ENCODE peak calls at places on chromosomes 4 and X, in four cellular contexts. N, Z, T and E are unnamed samples.

GRCh38 chrX:103628386-103629290 is at the start of gene TCEAL1:
- DNase-seq in T (peak; percentile 9), Z (peak; percentile 65), N (peak; percentile 61), E (no peak)

GRCh38 chrX:23694606-23695005 is 27.3 kb downstream of the PRDX4 start:
- DNase-seq in T (peak; percentile 47), N (peak; percentile 39), Z (no peak), E (peak; percentile 77)

GRCh38 chrX:154051210-154051810 is 31.6 kb upstream of the IRAK1 start:
- DNase-seq in Z (peak; percentile 65), N (peak; percentile 45), T (peak; percentile 66), E (peak; percentile 52)

GRCh38 chr4:116018831-116019230 is 905.4 kb upstream of the NDST4 start:
- DNase-seq in T (no peak), Z (no peak), N (no peak), E (no peak)

GRCh38 chrX:66680451-66680850 is 41.6 kb upstream of the EDA2R start:
- DNase-seq in Z (no peak), N (no peak), T (no peak), E (no peak)

GRCh38 chrX:101037231-101037630 is 14.7 kb downstream of the TRMT2B start:
- DNase-seq in N (no peak), T (no peak), Z (no peak), E (no peak)

GRCh38 chr4:56049428-56050212 is 100.9 kb downstream of the CEP135 start:
- DNase-seq in Z (peak; percentile 80), T (peak; percentile 23), N (no peak), E (no peak)

GRCh38 chrX:68084765-68085164 is 348.5 kb downstream of the OPHN1 start:
- DNase-seq in Z (no peak), T (no peak), N (no peak), E (no peak)

GRCh38 chr4:23060776-23061175 is 368.0 kb downstream of the GBA3 start:
- DNase-seq in N (no peak), Z (no peak), T (no peak), E (no peak)

GRCh38 chrX:2334237-2334636 is 166.5 kb downstream of the DHRSX start:
- DNase-seq in N (no peak), T (no peak), Z (no peak), E (peak; percentile 29)

GRCh38 chrX:2610246-2611170 is 80.6 kb upstream of the CD99 start:
- DNase-seq in Z (no peak), T (no peak), N (no peak), E (no peak)

GRCh38 chr4:86831262-86832090 is 17.7 kb downstream of the SLC10A6 start:
- DNase-seq in Z (no peak), T (no peak), N (peak; percentile 1), E (peak; percentile 6)

GRCh38 chr4:55118397-55118796 is 7.0 kb downstream of the KDR start:
- DNase-seq in Z (no peak), T (no peak), N (no peak), E (no peak)

GRCh38 chr4:188262464-188262863 is 123.2 kb downstream of the TRIML1 start:
- DNase-seq in Z (no peak), T (no peak), N (no peak), E (no peak)

GRCh38 chr4:84750956-84751275 is 168.0 kb downstream of the CDS1 start:
- DNase-seq in Z (no peak), N (no peak), T (no peak), E (no peak)

GRCh38 chr4:88188738-88189417 is 30.4 kb upstream of the ABCG2 start:
- DNase-seq in Z (no peak), N (no peak), T (no peak), E (no peak)

GRCh38 chrX:19964017-19964710 is 26.7 kb downstream of the BCLAF3 start:
- DNase-seq in N (no peak), T (no peak), Z (no peak), E (no peak)

GRCh38 chrX:134727363-134727762 is 69.1 kb upstream of the PLAC1 start:
- DNase-seq in Z (no peak), N (peak; percentile 30), T (no peak), E (peak; percentile 81)

GRCh38 chr4:54400802-54401201 is 171.7 kb downstream of the PDGFRA start:
- DNase-seq in Z (no peak), T (no peak), N (no peak), E (peak; percentile 3)

GRCh38 chr4:169270810-169271691 is at the start of gene SH3RF1:
- DNase-seq in T (peak; percentile 53), N (peak; percentile 38), Z (peak; percentile 83), E (peak; percentile 80)

GRCh38 chrX:52923781-52924241 is 26.7 kb downstream of the FAM156B start:
- DNase-seq in Z (no peak), T (no peak), N (no peak), E (no peak)

GRCh38 chr4:168440442-168441264 is 39.6 kb downstream of the DDX60L start:
- DNase-seq in Z (no peak), T (no peak), N (no peak), E (peak; percentile 77)

GRCh38 chrX:129984196-129984962 is 1.9 kb downstream of the BCORL1 start:
- DNase-seq in T (peak; percentile 75), N (no peak), Z (peak; percentile 53), E (peak; percentile 71)

GRCh38 chrX:41785685-41786084 is 61.7 kb downstream of the GPR82 start:
- DNase-seq in N (no peak), Z (no peak), T (no peak), E (no peak)

GRCh38 chr4:56655209-56655626 is 25.9 kb downstream of the HOPX start:
- DNase-seq in Z (no peak), T (no peak), N (no peak), E (no peak)

DNA sequence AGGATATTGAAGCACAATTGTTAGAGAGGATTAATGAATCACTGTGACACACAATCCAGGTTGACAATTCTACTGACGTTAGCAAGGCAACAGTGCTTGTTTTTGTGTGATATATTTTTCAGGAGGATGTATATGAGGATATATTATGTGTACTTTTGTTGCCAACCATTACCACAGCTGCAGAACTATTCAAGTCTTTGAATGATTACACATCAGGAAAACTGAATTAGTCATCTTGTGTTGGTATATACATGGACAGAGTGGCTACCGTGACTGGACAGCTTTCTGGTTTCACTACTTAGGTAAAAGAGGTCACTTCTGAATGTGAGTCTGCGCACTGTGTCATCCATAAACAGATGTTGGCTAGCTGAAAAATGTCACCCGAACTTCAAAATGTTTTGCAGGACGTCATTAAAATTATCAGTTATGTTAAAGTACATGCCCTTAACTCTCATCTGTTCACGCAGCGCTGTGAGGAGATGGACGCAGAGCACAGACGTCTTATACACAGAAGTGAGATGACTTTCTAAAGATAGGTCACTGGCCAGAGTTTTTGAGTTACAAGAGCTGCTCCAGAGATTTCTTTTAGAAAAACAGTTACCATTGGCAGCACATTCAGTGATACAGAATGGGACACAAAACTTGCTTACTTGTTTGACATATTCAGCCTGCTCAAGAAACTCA is 69.0 kb downstream of the MRPL1 start:
- DNase-seq in T (no peak), Z (no peak), N (no peak), E (no peak)
- TF ChIP-seq USF2 in T (no peak), Z (no peak), N (no peak), E (no peak)

GRCh38 chrX:11628399-11628798 is 37.3 kb downstream of the ARHGAP6 start:
- DNase-seq in N (no peak), T (no peak), Z (no peak), E (no peak)

GRCh38 chrX:11629593-11630211 is 36.0 kb downstream of the ARHGAP6 start:
- DNase-seq in T (no peak), N (no peak), Z (no peak), E (no peak)

DNA sequence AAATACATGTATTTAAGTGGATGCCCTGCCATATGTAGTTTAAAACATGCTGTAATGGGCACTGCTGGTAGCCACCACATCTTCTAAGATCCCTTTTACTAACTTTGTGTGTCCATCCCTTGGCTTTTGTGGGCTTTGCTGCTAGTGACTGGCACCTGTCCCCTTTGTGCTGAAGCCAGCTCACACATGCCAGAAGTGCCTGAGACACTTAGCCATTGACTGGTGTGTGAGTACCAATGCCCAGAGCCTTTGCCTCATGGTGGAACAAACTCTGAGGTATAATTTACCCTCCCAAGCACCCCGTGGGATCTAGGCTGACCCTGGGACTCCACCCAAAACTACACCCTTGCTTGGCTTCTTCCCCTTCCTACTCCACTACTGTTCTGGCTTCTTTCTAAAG is 33.0 kb downstream of the ARHGAP6 start:
- DNase-seq in Z (no peak), T (no peak), N (no peak), E (no peak)
- TF ChIP-seq RNF2 in Z (no peak), T (no peak), N (no peak), E (no peak)

GRCh38 chr4:137278431-137278830 is 253.9 kb downstream of the PCDH18 start:
- DNase-seq in Z (no peak), N (no peak), T (no peak), E (no peak)

DNA sequence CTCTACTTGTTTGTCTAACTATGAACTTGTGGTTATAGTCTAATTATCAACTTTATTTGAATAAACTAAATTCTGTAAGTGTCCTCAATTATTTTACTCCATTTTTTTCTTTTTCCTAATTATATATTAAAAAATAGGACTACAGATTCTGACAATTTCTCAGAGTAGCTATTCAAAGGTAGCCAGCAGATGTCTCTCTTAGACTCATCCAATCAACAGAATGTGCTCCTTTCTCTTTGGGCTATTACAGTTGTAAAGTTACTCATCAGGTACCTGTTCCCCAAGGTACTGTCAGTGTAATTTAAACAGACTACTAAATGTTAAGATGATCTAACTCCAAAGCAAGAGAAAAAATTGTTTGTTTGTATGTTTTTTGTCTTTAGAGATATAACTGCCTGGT is 248.6 kb downstream of the PCDH18 start:
- DNase-seq in Z (no peak), T (no peak), N (no peak), E (no peak)
- TF ChIP-seq USF2 in Z (no peak), T (no peak), N (no peak), E (no peak)

DNA sequence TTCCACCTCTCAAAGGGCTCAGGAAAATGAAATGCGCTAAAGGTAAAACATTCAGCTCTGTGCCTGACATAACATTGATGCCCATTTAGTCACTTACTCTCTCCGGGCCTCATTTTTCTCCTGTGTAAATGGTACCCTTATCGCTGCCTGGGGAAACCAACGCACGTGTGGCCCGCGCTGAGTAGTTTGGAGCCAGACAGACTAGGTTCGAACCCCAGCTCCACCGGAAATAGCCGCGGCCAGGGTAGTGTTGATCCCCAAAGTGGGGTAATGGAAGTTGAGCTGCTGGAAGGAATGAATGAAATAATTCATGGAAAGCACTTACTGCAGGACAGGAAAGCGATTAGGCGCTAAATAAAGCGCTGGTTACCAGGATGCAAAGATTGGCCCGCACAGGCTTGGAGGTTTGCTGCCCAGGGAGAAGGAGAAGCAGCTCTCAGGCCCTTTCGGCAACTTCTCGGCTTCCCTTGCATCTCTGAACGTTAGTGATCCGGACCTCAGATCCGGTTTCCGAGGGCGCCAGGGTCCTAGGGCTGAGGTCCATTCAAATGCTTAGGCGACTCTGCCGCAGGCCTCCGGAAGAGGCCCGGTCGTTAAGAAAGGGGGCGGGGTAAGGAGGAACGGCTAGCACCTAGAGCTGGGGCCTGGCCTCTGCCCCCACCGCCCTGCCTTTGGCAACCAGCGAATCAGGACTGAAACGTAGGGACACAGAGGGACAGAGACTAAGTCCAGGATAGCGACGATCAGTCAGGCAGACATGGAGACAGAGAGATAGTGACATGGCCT is 13.3 kb downstream of the NKX3-2 start:
- DNase-seq in Z (peak; percentile 78), N (no peak), T (peak; percentile 56), E (no peak)
- TF ChIP-seq RNF2 in Z (peak; percentile 86), N (no peak), T (no peak), E (no peak)

GRCh38 chr4:111992604-111993151 is 152.6 kb upstream of the FAM241A start:
- DNase-seq in N (no peak), Z (no peak), T (no peak), E (no peak)

GRCh38 chr4:111991797-111992196 is 153.5 kb upstream of the FAM241A start:
- DNase-seq in T (no peak), N (no peak), Z (no peak), E (peak; percentile 11)

GRCh38 chr4:111988514-111988913 is 156.7 kb upstream of the FAM241A start:
- DNase-seq in N (no peak), Z (no peak), T (no peak), E (no peak)

GRCh38 chr4:111991163-111991562 is 154.1 kb upstream of the FAM241A start:
- DNase-seq in T (no peak), N (no peak), Z (no peak), E (no peak)

GRCh38 chr4:111989817-111990216 is 155.4 kb upstream of the FAM241A start:
- DNase-seq in N (no peak), T (no peak), Z (no peak), E (no peak)
- TF ChIP-seq USF2 in N (no peak), T (no peak), Z (no peak), E (no peak)